ENCODE peak calls at places on chromosome 19, in four cellular contexts. D is suprapubic skin; Z is stimulated activated CD4-positive, alpha-beta T cell treated with anti-CD3 and anti-CD28 coated beads, Interleukin-1b, Interleukin-23, amount 100 ng/mL, for 1 hour; M is NCI-H526 treated with DMSO at 0.1 percent for 48 hours. W is an unnamed sample.

GRCh38 chr19:33048806-33049676 is 15.6 kb downstream of the RHPN2 start:
- DNase-seq in D (no peak), Z (no peak), M (no peak), W (no peak)

GRCh38 chr19:18191640-18192062 is 1.4 kb upstream of the MPV17L2 start:
- DNase-seq in M (no peak), D (no peak), Z (no peak), W (no peak)

GRCh38 chr19:33677745-33678426 is 56.1 kb downstream of the CHST8 start:
- DNase-seq in Z (no peak), M (no peak), D (peak; percentile 38), W (no peak)

GRCh38 chr19:3642987-3643386 is 16.4 kb upstream of the CACTIN start:
- DNase-seq in Z (no peak), M (peak; percentile 81), D (no peak), W (no peak)

GRCh38 chr19:46631481-46631880 is 4.5 kb downstream of the GNG8 start:
- DNase-seq in D (no peak), M (no peak), Z (no peak), W (no peak)

GRCh38 chr19:57269515-57270250 is 10.6 kb upstream of the ZNF460 start:
- DNase-seq in D (no peak), Z (no peak), M (peak; percentile 39), W (no peak)

GRCh38 chr19:40232949-40233810 is 6.7 kb upstream of the CCNP start:
- DNase-seq in D (no peak), M (no peak), Z (no peak), W (no peak)

GRCh38 chr19:14318873-14319272 is 62.4 kb upstream of the ADGRE5 start:
- DNase-seq in D (no peak), M (no peak), Z (no peak), W (no peak)

GRCh38 chr19:47123406-47123805 is 7.2 kb upstream of the SAE1 start:
- DNase-seq in D (no peak), M (no peak), Z (no peak), W (no peak)

GRCh38 chr19:49020931-49021895 is 2.9 kb downstream of the CGB3 start:
- DNase-seq in M (no peak), Z (no peak), D (no peak), W (no peak)

GRCh38 chr19:7849631-7850428 is 19.8 kb downstream of the EVI5L start:
- DNase-seq in Z (no peak), D (no peak), M (no peak), W (no peak)

GRCh38 chr19:13262450-13262849 is 112.2 kb downstream of the IER2 start:
- DNase-seq in Z (no peak), M (no peak), D (no peak), W (no peak)

GRCh38 chr19:6224308-6224675 is 55.5 kb downstream of the MLLT1 start:
- DNase-seq in D (no peak), Z (no peak), M (no peak), W (no peak)

GRCh38 chr19:39335168-39335567 is 675 bp downstream of the GMFG start:
- DNase-seq in Z (no peak), D (no peak), M (no peak), W (peak; percentile 56)

GRCh38 chr19:27793644-27794443 is 1419.1 kb downstream of the UQCRFS1 start:
- DNase-seq in M (peak; percentile 96), Z (peak; percentile 70), D (peak; percentile 96), W (peak; percentile 71)

GRCh38 chr19:14361824-14362223 is 19.4 kb upstream of the ADGRE5 start:
- DNase-seq in D (no peak), Z (no peak), M (no peak), W (no peak)

GRCh38 chr19:48308695-48309586 is 16.4 kb upstream of the EMP3 start:
- DNase-seq in M (no peak), D (no peak), Z (no peak), W (no peak)